ENCODE peak calls at places on chromosomes 7 and 10, in five cellular contexts. Y is NCI-H2171 treated with DMSO at 0.1 percent for 48 hours, V is HEK293T, S is NCI-H1092, L is fibroblast of the conjunctiva. W is an unnamed sample.
A peak's percentile ranks its signal among the peaks of the same experiment; 100 is the strongest.

GRCh38 chr7:129531721-129532120 is 29.4 kb downstream of the SMKR1 start:
- DNase-seq in S (no peak), V (no peak), Y (no peak), L (no peak), W (no peak)

GRCh38 chr7:28685291-28685659 is 272.9 kb downstream of the TRIL start:
- DNase-seq in S (no peak), L (no peak), Y (peak; percentile 54), V (no peak), W (no peak)

GRCh38 chr10:69101451-69102095 is 13.7 kb downstream of the SRGN start:
- DNase-seq in S (no peak), Y (no peak), L (no peak), V (no peak), W (no peak)

GRCh38 chr10:22250897-22251605 is 33.2 kb upstream of the EBLN1 start:
- DNase-seq in Y (no peak), S (no peak), V (no peak), L (no peak), W (no peak)

GRCh38 chr7:85673881-85674280 is 487.0 kb upstream of the SEMA3D start:
- DNase-seq in S (no peak), V (no peak), Y (no peak), L (no peak), W (no peak)

GRCh38 chr10:60649485-60650271 is 128.6 kb upstream of the CDK1 start:
- DNase-seq in L (no peak), Y (peak; percentile 28), V (no peak), S (no peak), W (no peak)

GRCh38 chr7:151181011-151181431 is 6.0 kb downstream of the ASB10 start:
- DNase-seq in L (no peak), Y (no peak), S (no peak), V (no peak), W (no peak)

GRCh38 chr10:3109633-3110032 is 42.3 kb downstream of the PFKP start:
- DNase-seq in Y (no peak), L (no peak), S (no peak), V (no peak), W (no peak)

GRCh38 chr7:153550173-153550572 is 502.0 kb upstream of the DPP6 start:
- DNase-seq in L (no peak), V (no peak), Y (no peak), S (no peak), W (no peak)

GRCh38 chr10:69558559-69558958 is 14.7 kb downstream of the NEUROG3 start:
- DNase-seq in V (no peak), Y (no peak), L (no peak), S (no peak), W (no peak)

GRCh38 chr10:77801474-77802238 is 124.9 kb downstream of the DLG5 start:
- DNase-seq in L (no peak), S (no peak), V (no peak), Y (no peak), W (peak; percentile 18)

GRCh38 chr7:84838857-84839256 is 348.0 kb downstream of the SEMA3D start:
- DNase-seq in V (no peak), S (no peak), L (no peak), Y (no peak), W (no peak)

GRCh38 chr7:100483728-100484635 is at the start of gene NYAP1:
- DNase-seq in S (peak; percentile 43), V (peak; percentile 66), Y (peak; percentile 50), L (peak; percentile 49), W (peak; percentile 23)

GRCh38 chr10:19922236-19922963 is 106.2 kb downstream of the PLXDC2 start:
- DNase-seq in Y (no peak), L (peak; percentile 39), S (no peak), V (no peak), W (peak; percentile 91)

GRCh38 chr10:59465089-59465488 is 102.7 kb upstream of the FAM13C start:
- DNase-seq in V (no peak), Y (no peak), L (no peak), S (no peak), W (no peak)

GRCh38 chr7:1839701-1840100 is 169.6 kb downstream of the ELFN1 start:
- DNase-seq in Y (no peak), L (no peak), V (no peak), S (no peak), W (no peak)

W was measured in T1000.